ENCODE peak calls at places on chromosomes 1 and 21, in ten cellular contexts. One of them, this sample, is unnamed.

GRCh38 chr1:23394664-23395063 is 25.0 kb upstream of the ZNF436 start:
- DNase-seq in amniotic stem cell: no peak
- DNase-seq in stimulated activated CD8-positive, alpha-beta memory T cell treated with anti-CD3 and anti-CD28 coated beads, Interleukin-15, amount 100 ng/mL, for 24 hours: no peak
- DNase-seq in stimulated activated CD4-positive, alpha-beta T cell treated with anti-CD3 and anti-CD28 coated beads, TNF-alpha, amount 100 ng/mL, for 48 hours: no peak
- DNase-seq in cortex of kidney: no peak
- DNase-seq in mucosa of gallbladder: peak
- DNase-seq in Caki2: no peak
- DNase-seq in psoas muscle: peak
- DNase-seq in activated T-cell treated with anti-CD3 and anti-CD28 coated beads, Interleukin-2, amount 50 U/mL, for 72 hours: no peak
- DNase-seq in GM12865: no peak
- DNase-seq in this sample: no peak

GRCh38 chr1:177912991-177913390 is 56.9 kb downstream of the SEC16B start:
- DNase-seq in amniotic stem cell: no peak
- DNase-seq in stimulated activated CD8-positive, alpha-beta memory T cell treated with anti-CD3 and anti-CD28 coated beads, Interleukin-15, amount 100 ng/mL, for 24 hours: no peak
- DNase-seq in stimulated activated CD4-positive, alpha-beta T cell treated with anti-CD3 and anti-CD28 coated beads, TNF-alpha, amount 100 ng/mL, for 48 hours: no peak
- DNase-seq in cortex of kidney: no peak
- DNase-seq in mucosa of gallbladder: peak
- DNase-seq in Caki2: no peak
- DNase-seq in psoas muscle: no peak
- DNase-seq in activated T-cell treated with anti-CD3 and anti-CD28 coated beads, Interleukin-2, amount 50 U/mL, for 72 hours: no peak
- DNase-seq in GM12865: no peak
- DNase-seq in this sample: no peak

GRCh38 chr1:202658766-202659165 is 51.5 kb downstream of the SYT2 start:
- DNase-seq in amniotic stem cell: no peak
- DNase-seq in stimulated activated CD8-positive, alpha-beta memory T cell treated with anti-CD3 and anti-CD28 coated beads, Interleukin-15, amount 100 ng/mL, for 24 hours: no peak
- DNase-seq in stimulated activated CD4-positive, alpha-beta T cell treated with anti-CD3 and anti-CD28 coated beads, TNF-alpha, amount 100 ng/mL, for 48 hours: no peak
- DNase-seq in cortex of kidney: no peak
- DNase-seq in mucosa of gallbladder: no peak
- DNase-seq in Caki2: no peak
- DNase-seq in psoas muscle: no peak
- DNase-seq in activated T-cell treated with anti-CD3 and anti-CD28 coated beads, Interleukin-2, amount 50 U/mL, for 72 hours: no peak
- DNase-seq in GM12865: no peak
- DNase-seq in this sample: no peak

GRCh38 chr1:160629286-160630210 is 17.3 kb downstream of the SLAMF1 start:
- DNase-seq in amniotic stem cell: no peak
- DNase-seq in stimulated activated CD8-positive, alpha-beta memory T cell treated with anti-CD3 and anti-CD28 coated beads, Interleukin-15, amount 100 ng/mL, for 24 hours: no peak
- DNase-seq in stimulated activated CD4-positive, alpha-beta T cell treated with anti-CD3 and anti-CD28 coated beads, TNF-alpha, amount 100 ng/mL, for 48 hours: no peak
- DNase-seq in cortex of kidney: no peak
- DNase-seq in mucosa of gallbladder: peak
- DNase-seq in Caki2: no peak
- DNase-seq in psoas muscle: no peak
- DNase-seq in activated T-cell treated with anti-CD3 and anti-CD28 coated beads, Interleukin-2, amount 50 U/mL, for 72 hours: peak
- DNase-seq in GM12865: no peak
- DNase-seq in this sample: no peak

GRCh38 chr1:87093286-87093685 is 178.9 kb downstream of the HS2ST1 start:
- DNase-seq in amniotic stem cell: peak
- DNase-seq in stimulated activated CD8-positive, alpha-beta memory T cell treated with anti-CD3 and anti-CD28 coated beads, Interleukin-15, amount 100 ng/mL, for 24 hours: no peak
- DNase-seq in stimulated activated CD4-positive, alpha-beta T cell treated with anti-CD3 and anti-CD28 coated beads, TNF-alpha, amount 100 ng/mL, for 48 hours: no peak
- DNase-seq in cortex of kidney: no peak
- DNase-seq in mucosa of gallbladder: no peak
- DNase-seq in Caki2: no peak
- DNase-seq in psoas muscle: no peak
- DNase-seq in activated T-cell treated with anti-CD3 and anti-CD28 coated beads, Interleukin-2, amount 50 U/mL, for 72 hours: no peak
- DNase-seq in GM12865: no peak
- DNase-seq in this sample: no peak

GRCh38 chr1:155242805-155243358 is 12.4 kb downstream of the ENTREP3 start:
- DNase-seq in amniotic stem cell: no peak
- DNase-seq in stimulated activated CD8-positive, alpha-beta memory T cell treated with anti-CD3 and anti-CD28 coated beads, Interleukin-15, amount 100 ng/mL, for 24 hours: no peak
- DNase-seq in stimulated activated CD4-positive, alpha-beta T cell treated with anti-CD3 and anti-CD28 coated beads, TNF-alpha, amount 100 ng/mL, for 48 hours: no peak
- DNase-seq in cortex of kidney: no peak
- DNase-seq in mucosa of gallbladder: no peak
- DNase-seq in Caki2: no peak
- DNase-seq in psoas muscle: no peak
- DNase-seq in activated T-cell treated with anti-CD3 and anti-CD28 coated beads, Interleukin-2, amount 50 U/mL, for 72 hours: no peak
- DNase-seq in GM12865: no peak
- DNase-seq in this sample: no peak

GRCh38 chr1:204872262-204872881 is 1.7 kb downstream of the NFASC start:
- DNase-seq in amniotic stem cell: no peak
- DNase-seq in stimulated activated CD8-positive, alpha-beta memory T cell treated with anti-CD3 and anti-CD28 coated beads, Interleukin-15, amount 100 ng/mL, for 24 hours: no peak
- DNase-seq in stimulated activated CD4-positive, alpha-beta T cell treated with anti-CD3 and anti-CD28 coated beads, TNF-alpha, amount 100 ng/mL, for 48 hours: no peak
- DNase-seq in cortex of kidney: no peak
- DNase-seq in mucosa of gallbladder: no peak
- DNase-seq in Caki2: no peak
- DNase-seq in psoas muscle: no peak
- DNase-seq in activated T-cell treated with anti-CD3 and anti-CD28 coated beads, Interleukin-2, amount 50 U/mL, for 72 hours: no peak
- DNase-seq in GM12865: no peak
- DNase-seq in this sample: no peak

GRCh38 chr1:62784509-62785365 is 805 bp downstream of the ATG4C start:
- DNase-seq in amniotic stem cell: no peak
- DNase-seq in stimulated activated CD8-positive, alpha-beta memory T cell treated with anti-CD3 and anti-CD28 coated beads, Interleukin-15, amount 100 ng/mL, for 24 hours: no peak
- DNase-seq in stimulated activated CD4-positive, alpha-beta T cell treated with anti-CD3 and anti-CD28 coated beads, TNF-alpha, amount 100 ng/mL, for 48 hours: no peak
- DNase-seq in cortex of kidney: no peak
- DNase-seq in mucosa of gallbladder: no peak
- DNase-seq in Caki2: no peak
- DNase-seq in psoas muscle: no peak
- DNase-seq in activated T-cell treated with anti-CD3 and anti-CD28 coated beads, Interleukin-2, amount 50 U/mL, for 72 hours: peak
- DNase-seq in GM12865: peak
- DNase-seq in this sample: no peak

GRCh38 chr21:18954415-18954972 is 550.9 kb upstream of the TMPRSS15 start:
- DNase-seq in amniotic stem cell: no peak
- DNase-seq in stimulated activated CD8-positive, alpha-beta memory T cell treated with anti-CD3 and anti-CD28 coated beads, Interleukin-15, amount 100 ng/mL, for 24 hours: no peak
- DNase-seq in stimulated activated CD4-positive, alpha-beta T cell treated with anti-CD3 and anti-CD28 coated beads, TNF-alpha, amount 100 ng/mL, for 48 hours: no peak
- DNase-seq in cortex of kidney: no peak
- DNase-seq in mucosa of gallbladder: no peak
- DNase-seq in Caki2: no peak
- DNase-seq in psoas muscle: no peak
- DNase-seq in activated T-cell treated with anti-CD3 and anti-CD28 coated beads, Interleukin-2, amount 50 U/mL, for 72 hours: no peak
- DNase-seq in GM12865: no peak
- DNase-seq in this sample: no peak

GRCh38 chr1:18440385-18441226 is 40.1 kb upstream of the KLHDC7A start:
- DNase-seq in amniotic stem cell: no peak
- DNase-seq in stimulated activated CD8-positive, alpha-beta memory T cell treated with anti-CD3 and anti-CD28 coated beads, Interleukin-15, amount 100 ng/mL, for 24 hours: no peak
- DNase-seq in stimulated activated CD4-positive, alpha-beta T cell treated with anti-CD3 and anti-CD28 coated beads, TNF-alpha, amount 100 ng/mL, for 48 hours: no peak
- DNase-seq in cortex of kidney: no peak
- DNase-seq in mucosa of gallbladder: no peak
- DNase-seq in Caki2: no peak
- DNase-seq in psoas muscle: no peak
- DNase-seq in activated T-cell treated with anti-CD3 and anti-CD28 coated beads, Interleukin-2, amount 50 U/mL, for 72 hours: no peak
- DNase-seq in GM12865: no peak
- DNase-seq in this sample: no peak

GRCh38 chr1:113519561-113519960 is 129.2 kb downstream of the MAGI3 start:
- DNase-seq in amniotic stem cell: no peak
- DNase-seq in stimulated activated CD8-positive, alpha-beta memory T cell treated with anti-CD3 and anti-CD28 coated beads, Interleukin-15, amount 100 ng/mL, for 24 hours: no peak
- DNase-seq in stimulated activated CD4-positive, alpha-beta T cell treated with anti-CD3 and anti-CD28 coated beads, TNF-alpha, amount 100 ng/mL, for 48 hours: no peak
- DNase-seq in cortex of kidney: no peak
- DNase-seq in mucosa of gallbladder: no peak
- DNase-seq in Caki2: peak
- DNase-seq in psoas muscle: no peak
- DNase-seq in activated T-cell treated with anti-CD3 and anti-CD28 coated beads, Interleukin-2, amount 50 U/mL, for 72 hours: no peak
- DNase-seq in GM12865: no peak
- DNase-seq in this sample: no peak

GRCh38 chr1:231357831-231358354 is 19.8 kb downstream of the SPRTN start:
- DNase-seq in amniotic stem cell: peak
- DNase-seq in stimulated activated CD8-positive, alpha-beta memory T cell treated with anti-CD3 and anti-CD28 coated beads, Interleukin-15, amount 100 ng/mL, for 24 hours: no peak
- DNase-seq in stimulated activated CD4-positive, alpha-beta T cell treated with anti-CD3 and anti-CD28 coated beads, TNF-alpha, amount 100 ng/mL, for 48 hours: no peak
- DNase-seq in cortex of kidney: no peak
- DNase-seq in mucosa of gallbladder: peak
- DNase-seq in Caki2: peak
- DNase-seq in psoas muscle: peak
- DNase-seq in activated T-cell treated with anti-CD3 and anti-CD28 coated beads, Interleukin-2, amount 50 U/mL, for 72 hours: no peak
- DNase-seq in GM12865: peak
- DNase-seq in this sample: peak

GRCh38 chr1:229582011-229582694 is 23.6 kb upstream of the ABCB10 start:
- DNase-seq in amniotic stem cell: no peak
- DNase-seq in stimulated activated CD8-positive, alpha-beta memory T cell treated with anti-CD3 and anti-CD28 coated beads, Interleukin-15, amount 100 ng/mL, for 24 hours: no peak
- DNase-seq in stimulated activated CD4-positive, alpha-beta T cell treated with anti-CD3 and anti-CD28 coated beads, TNF-alpha, amount 100 ng/mL, for 48 hours: no peak
- DNase-seq in cortex of kidney: no peak
- DNase-seq in mucosa of gallbladder: peak
- DNase-seq in Caki2: no peak
- DNase-seq in psoas muscle: peak
- DNase-seq in activated T-cell treated with anti-CD3 and anti-CD28 coated beads, Interleukin-2, amount 50 U/mL, for 72 hours: no peak
- DNase-seq in GM12865: no peak
- DNase-seq in this sample: no peak

GRCh38 chr1:8189931-8190483 is 127.9 kb upstream of the SLC45A1 start:
- DNase-seq in amniotic stem cell: no peak
- DNase-seq in stimulated activated CD8-positive, alpha-beta memory T cell treated with anti-CD3 and anti-CD28 coated beads, Interleukin-15, amount 100 ng/mL, for 24 hours: no peak
- DNase-seq in stimulated activated CD4-positive, alpha-beta T cell treated with anti-CD3 and anti-CD28 coated beads, TNF-alpha, amount 100 ng/mL, for 48 hours: no peak
- DNase-seq in cortex of kidney: no peak
- DNase-seq in mucosa of gallbladder: no peak
- DNase-seq in Caki2: no peak
- DNase-seq in psoas muscle: no peak
- DNase-seq in activated T-cell treated with anti-CD3 and anti-CD28 coated beads, Interleukin-2, amount 50 U/mL, for 72 hours: no peak
- DNase-seq in GM12865: no peak
- DNase-seq in this sample: no peak

GRCh38 chr1:77476460-77476859 is 194.6 kb downstream of the AK5 start:
- DNase-seq in amniotic stem cell: no peak
- DNase-seq in stimulated activated CD8-positive, alpha-beta memory T cell treated with anti-CD3 and anti-CD28 coated beads, Interleukin-15, amount 100 ng/mL, for 24 hours: no peak
- DNase-seq in stimulated activated CD4-positive, alpha-beta T cell treated with anti-CD3 and anti-CD28 coated beads, TNF-alpha, amount 100 ng/mL, for 48 hours: no peak
- DNase-seq in cortex of kidney: no peak
- DNase-seq in mucosa of gallbladder: no peak
- DNase-seq in Caki2: no peak
- DNase-seq in psoas muscle: no peak
- DNase-seq in activated T-cell treated with anti-CD3 and anti-CD28 coated beads, Interleukin-2, amount 50 U/mL, for 72 hours: no peak
- DNase-seq in GM12865: no peak
- DNase-seq in this sample: no peak

GRCh38 chr1:151058682-151059341 is 610 bp downstream of the CDC42SE1 start:
- DNase-seq in amniotic stem cell: no peak
- DNase-seq in stimulated activated CD8-positive, alpha-beta memory T cell treated with anti-CD3 and anti-CD28 coated beads, Interleukin-15, amount 100 ng/mL, for 24 hours: no peak
- DNase-seq in stimulated activated CD4-positive, alpha-beta T cell treated with anti-CD3 and anti-CD28 coated beads, TNF-alpha, amount 100 ng/mL, for 48 hours: no peak
- DNase-seq in cortex of kidney: no peak
- DNase-seq in mucosa of gallbladder: peak
- DNase-seq in Caki2: no peak
- DNase-seq in psoas muscle: no peak
- DNase-seq in activated T-cell treated with anti-CD3 and anti-CD28 coated beads, Interleukin-2, amount 50 U/mL, for 72 hours: peak
- DNase-seq in GM12865: no peak
- DNase-seq in this sample: no peak

GRCh38 chr1:236143104-236143948 is 987 bp downstream of the GPR137B start:
- DNase-seq in amniotic stem cell: no peak
- DNase-seq in stimulated activated CD8-positive, alpha-beta memory T cell treated with anti-CD3 and anti-CD28 coated beads, Interleukin-15, amount 100 ng/mL, for 24 hours: no peak
- DNase-seq in stimulated activated CD4-positive, alpha-beta T cell treated with anti-CD3 and anti-CD28 coated beads, TNF-alpha, amount 100 ng/mL, for 48 hours: peak
- DNase-seq in cortex of kidney: no peak
- DNase-seq in mucosa of gallbladder: no peak
- DNase-seq in Caki2: no peak
- DNase-seq in psoas muscle: no peak
- DNase-seq in activated T-cell treated with anti-CD3 and anti-CD28 coated beads, Interleukin-2, amount 50 U/mL, for 72 hours: peak
- DNase-seq in GM12865: no peak
- DNase-seq in this sample: no peak

GRCh38 chr1:34858901-34859441 is 578 bp downstream of the SMIM12 start:
- DNase-seq in amniotic stem cell: no peak
- DNase-seq in stimulated activated CD8-positive, alpha-beta memory T cell treated with anti-CD3 and anti-CD28 coated beads, Interleukin-15, amount 100 ng/mL, for 24 hours: no peak
- DNase-seq in stimulated activated CD4-positive, alpha-beta T cell treated with anti-CD3 and anti-CD28 coated beads, TNF-alpha, amount 100 ng/mL, for 48 hours: peak
- DNase-seq in cortex of kidney: no peak
- DNase-seq in mucosa of gallbladder: no peak
- DNase-seq in Caki2: no peak
- DNase-seq in psoas muscle: peak
- DNase-seq in activated T-cell treated with anti-CD3 and anti-CD28 coated beads, Interleukin-2, amount 50 U/mL, for 72 hours: peak
- DNase-seq in GM12865: peak
- DNase-seq in this sample: no peak

GRCh38 chr1:44151332-44151731 is 9.9 kb upstream of the KLF18 start:
- DNase-seq in amniotic stem cell: no peak
- DNase-seq in stimulated activated CD8-positive, alpha-beta memory T cell treated with anti-CD3 and anti-CD28 coated beads, Interleukin-15, amount 100 ng/mL, for 24 hours: no peak
- DNase-seq in stimulated activated CD4-positive, alpha-beta T cell treated with anti-CD3 and anti-CD28 coated beads, TNF-alpha, amount 100 ng/mL, for 48 hours: peak
- DNase-seq in cortex of kidney: no peak
- DNase-seq in mucosa of gallbladder: no peak
- DNase-seq in Caki2: no peak
- DNase-seq in psoas muscle: no peak
- DNase-seq in activated T-cell treated with anti-CD3 and anti-CD28 coated beads, Interleukin-2, amount 50 U/mL, for 72 hours: no peak
- DNase-seq in GM12865: peak
- DNase-seq in this sample: no peak

GRCh38 chr1:205061665-205062069 is 18.7 kb downstream of the CNTN2 start:
- DNase-seq in amniotic stem cell: peak
- DNase-seq in stimulated activated CD8-positive, alpha-beta memory T cell treated with anti-CD3 and anti-CD28 coated beads, Interleukin-15, amount 100 ng/mL, for 24 hours: peak
- DNase-seq in stimulated activated CD4-positive, alpha-beta T cell treated with anti-CD3 and anti-CD28 coated beads, TNF-alpha, amount 100 ng/mL, for 48 hours: peak
- DNase-seq in cortex of kidney: no peak
- DNase-seq in mucosa of gallbladder: peak
- DNase-seq in Caki2: peak
- DNase-seq in psoas muscle: peak
- DNase-seq in activated T-cell treated with anti-CD3 and anti-CD28 coated beads, Interleukin-2, amount 50 U/mL, for 72 hours: peak
- DNase-seq in GM12865: peak
- DNase-seq in this sample: peak

GRCh38 chr1:41357451-41358151 is 3.6 kb upstream of the FOXO6 start:
- DNase-seq in amniotic stem cell: no peak
- DNase-seq in stimulated activated CD8-positive, alpha-beta memory T cell treated with anti-CD3 and anti-CD28 coated beads, Interleukin-15, amount 100 ng/mL, for 24 hours: no peak
- DNase-seq in stimulated activated CD4-positive, alpha-beta T cell treated with anti-CD3 and anti-CD28 coated beads, TNF-alpha, amount 100 ng/mL, for 48 hours: no peak
- DNase-seq in cortex of kidney: no peak
- DNase-seq in mucosa of gallbladder: no peak
- DNase-seq in Caki2: no peak
- DNase-seq in psoas muscle: no peak
- DNase-seq in activated T-cell treated with anti-CD3 and anti-CD28 coated beads, Interleukin-2, amount 50 U/mL, for 72 hours: no peak
- DNase-seq in GM12865: no peak
- DNase-seq in this sample: peak

GRCh38 chr21:46318464-46318845 is 5.2 kb downstream of the C21orf58 start:
- DNase-seq in amniotic stem cell: no peak
- DNase-seq in stimulated activated CD8-positive, alpha-beta memory T cell treated with anti-CD3 and anti-CD28 coated beads, Interleukin-15, amount 100 ng/mL, for 24 hours: no peak
- DNase-seq in stimulated activated CD4-positive, alpha-beta T cell treated with anti-CD3 and anti-CD28 coated beads, TNF-alpha, amount 100 ng/mL, for 48 hours: no peak
- DNase-seq in cortex of kidney: no peak
- DNase-seq in mucosa of gallbladder: no peak
- DNase-seq in Caki2: no peak
- DNase-seq in psoas muscle: no peak
- DNase-seq in activated T-cell treated with anti-CD3 and anti-CD28 coated beads, Interleukin-2, amount 50 U/mL, for 72 hours: no peak
- DNase-seq in GM12865: no peak
- DNase-seq in this sample: no peak

GRCh38 chr1:102861247-102861646 is 247.1 kb downstream of the COL11A1 start:
- DNase-seq in amniotic stem cell: no peak
- DNase-seq in stimulated activated CD8-positive, alpha-beta memory T cell treated with anti-CD3 and anti-CD28 coated beads, Interleukin-15, amount 100 ng/mL, for 24 hours: no peak
- DNase-seq in stimulated activated CD4-positive, alpha-beta T cell treated with anti-CD3 and anti-CD28 coated beads, TNF-alpha, amount 100 ng/mL, for 48 hours: no peak
- DNase-seq in cortex of kidney: no peak
- DNase-seq in mucosa of gallbladder: no peak
- DNase-seq in Caki2: no peak
- DNase-seq in psoas muscle: no peak
- DNase-seq in activated T-cell treated with anti-CD3 and anti-CD28 coated beads, Interleukin-2, amount 50 U/mL, for 72 hours: no peak
- DNase-seq in GM12865: no peak
- DNase-seq in this sample: no peak

GRCh38 chr1:55428944-55429931 is 214.1 kb upstream of the USP24 start:
- DNase-seq in amniotic stem cell: peak
- DNase-seq in stimulated activated CD8-positive, alpha-beta memory T cell treated with anti-CD3 and anti-CD28 coated beads, Interleukin-15, amount 100 ng/mL, for 24 hours: no peak
- DNase-seq in stimulated activated CD4-positive, alpha-beta T cell treated with anti-CD3 and anti-CD28 coated beads, TNF-alpha, amount 100 ng/mL, for 48 hours: no peak
- DNase-seq in cortex of kidney: no peak
- DNase-seq in mucosa of gallbladder: peak
- DNase-seq in Caki2: peak
- DNase-seq in psoas muscle: no peak
- DNase-seq in activated T-cell treated with anti-CD3 and anti-CD28 coated beads, Interleukin-2, amount 50 U/mL, for 72 hours: no peak
- DNase-seq in GM12865: no peak
- DNase-seq in this sample: no peak

GRCh38 chr1:1540015-1540816 is at the start of gene TMEM240:
- DNase-seq in amniotic stem cell: peak
- DNase-seq in stimulated activated CD8-positive, alpha-beta memory T cell treated with anti-CD3 and anti-CD28 coated beads, Interleukin-15, amount 100 ng/mL, for 24 hours: no peak
- DNase-seq in stimulated activated CD4-positive, alpha-beta T cell treated with anti-CD3 and anti-CD28 coated beads, TNF-alpha, amount 100 ng/mL, for 48 hours: peak
- DNase-seq in cortex of kidney: no peak
- DNase-seq in mucosa of gallbladder: peak
- DNase-seq in Caki2: no peak
- DNase-seq in psoas muscle: peak
- DNase-seq in activated T-cell treated with anti-CD3 and anti-CD28 coated beads, Interleukin-2, amount 50 U/mL, for 72 hours: peak
- DNase-seq in GM12865: peak
- DNase-seq in this sample: no peak

GRCh38 chr21:15686506-15686905 is 43.3 kb upstream of the USP25 start:
- DNase-seq in amniotic stem cell: no peak
- DNase-seq in stimulated activated CD8-positive, alpha-beta memory T cell treated with anti-CD3 and anti-CD28 coated beads, Interleukin-15, amount 100 ng/mL, for 24 hours: no peak
- DNase-seq in stimulated activated CD4-positive, alpha-beta T cell treated with anti-CD3 and anti-CD28 coated beads, TNF-alpha, amount 100 ng/mL, for 48 hours: no peak
- DNase-seq in cortex of kidney: no peak
- DNase-seq in mucosa of gallbladder: no peak
- DNase-seq in Caki2: no peak
- DNase-seq in psoas muscle: no peak
- DNase-seq in activated T-cell treated with anti-CD3 and anti-CD28 coated beads, Interleukin-2, amount 50 U/mL, for 72 hours: no peak
- DNase-seq in GM12865: no peak
- DNase-seq in this sample: no peak

GRCh38 chr21:33121715-33122475 is 52.0 kb downstream of the OLIG1 start:
- DNase-seq in amniotic stem cell: no peak
- DNase-seq in stimulated activated CD8-positive, alpha-beta memory T cell treated with anti-CD3 and anti-CD28 coated beads, Interleukin-15, amount 100 ng/mL, for 24 hours: no peak
- DNase-seq in stimulated activated CD4-positive, alpha-beta T cell treated with anti-CD3 and anti-CD28 coated beads, TNF-alpha, amount 100 ng/mL, for 48 hours: no peak
- DNase-seq in cortex of kidney: no peak
- DNase-seq in mucosa of gallbladder: no peak
- DNase-seq in Caki2: peak
- DNase-seq in psoas muscle: no peak
- DNase-seq in activated T-cell treated with anti-CD3 and anti-CD28 coated beads, Interleukin-2, amount 50 U/mL, for 72 hours: no peak
- DNase-seq in GM12865: peak
- DNase-seq in this sample: no peak

GRCh38 chr1:77511440-77511840 is 171.0 kb downstream of the ZZZ3 start:
- DNase-seq in amniotic stem cell: peak
- DNase-seq in stimulated activated CD8-positive, alpha-beta memory T cell treated with anti-CD3 and anti-CD28 coated beads, Interleukin-15, amount 100 ng/mL, for 24 hours: no peak
- DNase-seq in stimulated activated CD4-positive, alpha-beta T cell treated with anti-CD3 and anti-CD28 coated beads, TNF-alpha, amount 100 ng/mL, for 48 hours: no peak
- DNase-seq in cortex of kidney: no peak
- DNase-seq in mucosa of gallbladder: no peak
- DNase-seq in Caki2: peak
- DNase-seq in psoas muscle: no peak
- DNase-seq in activated T-cell treated with anti-CD3 and anti-CD28 coated beads, Interleukin-2, amount 50 U/mL, for 72 hours: no peak
- DNase-seq in GM12865: no peak
- DNase-seq in this sample: no peak

This sample was measured in SK-N-MC.